ENCODE peak calls at places on chromosome 12, in five cellular contexts. F is HFFc6, J is GM12864, M is transverse colon, U is GM06990. B is an unnamed sample.
A peak's percentile ranks its signal among the peaks of the same experiment; 100 is the strongest.

GRCh38 chr12:111022386-111022785 is 102.0 kb upstream of the MYL2 start:
- DNase-seq in J (no peak), F (no peak), M (no peak), U (no peak), B (no peak)

GRCh38 chr12:123268850-123269249 is 2.8 kb downstream of the CDK2AP1 start:
- DNase-seq in F (no peak), U (no peak), M (no peak), J (no peak), B (no peak)

GRCh38 chr12:22467190-22467589 is 77.2 kb downstream of the C2CD5 start:
- DNase-seq in U (no peak), F (peak; percentile 52), M (no peak), J (no peak), B (no peak)

GRCh38 chr12:46177020-46177419 is 91.8 kb downstream of the SLC38A1 start:
- DNase-seq in J (no peak), U (peak; percentile 33), M (no peak), F (no peak), B (no peak)

GRCh38 chr12:113065126-113066007 is 8.8 kb downstream of the DTX1 start:
- DNase-seq in M (no peak), J (no peak), U (no peak), F (no peak), B (no peak)

GRCh38 chr12:85278598-85279448 is 1.2 kb upstream of the ALX1 start:
- DNase-seq in M (no peak), U (no peak), F (no peak), J (no peak), B (no peak)

GRCh38 chr12:64814432-64814831 is 10.0 kb upstream of the TBC1D30 start:
- DNase-seq in J (no peak), U (no peak), F (no peak), M (no peak), B (no peak)

GRCh38 chr12:34402899-34403705 is 380.8 kb downstream of the ALG10 start:
- DNase-seq in J (no peak), F (no peak), U (no peak), M (peak; percentile 3), B (peak; percentile 82)

GRCh38 chr12:67593041-67593870 is 55.3 kb upstream of the DYRK2 start:
- DNase-seq in J (no peak), M (peak; percentile 88), U (no peak), F (peak; percentile 50), B (no peak)

GRCh38 chr12:45292486-45293195 is 76.7 kb downstream of the ANO6 start:
- DNase-seq in J (no peak), U (no peak), M (peak; percentile 28), F (no peak), B (no peak)

GRCh38 chr12:27907766-27908165 is 64.8 kb downstream of the PTHLH start:
- DNase-seq in J (no peak), F (no peak), M (no peak), U (no peak), B (no peak)

GRCh38 chr12:51819851-51820720 is 28.4 kb downstream of the FIGNL2 start:
- DNase-seq in M (peak; percentile 19), J (no peak), F (no peak), U (no peak), B (no peak)

GRCh38 chr12:88993655-88994054 is 358.6 kb downstream of the DUSP6 start:
- DNase-seq in U (no peak), M (no peak), F (peak; percentile 59), J (peak; percentile 4), B (no peak)

GRCh38 chr12:49643961-49644619 is 20.7 kb downstream of the PRPF40B start:
- DNase-seq in J (no peak), F (no peak), M (no peak), U (no peak), B (no peak)

GRCh38 chr12:106493531-106493930 is 89.3 kb upstream of the RFX4 start:
- DNase-seq in U (no peak), J (no peak), M (no peak), F (no peak), B (no peak)

GRCh38 chr12:61348871-61349270 is 911.3 kb upstream of the USP15 start:
- DNase-seq in F (no peak), J (no peak), U (no peak), M (no peak), B (no peak)

GRCh38 chr12:117850048-117850447 is 118.7 kb downstream of the KSR2 start:
- DNase-seq in J (no peak), F (peak; percentile 38), U (no peak), M (no peak), B (no peak)

GRCh38 chr12:123270380-123271181 is 1.1 kb downstream of the CDK2AP1 start:
- DNase-seq in F (peak; percentile 19), J (no peak), M (peak; percentile 36), U (peak; percentile 46), B (no peak)

GRCh38 chr12:116697305-116698130 is 40.4 kb downstream of the SPRING1 start:
- DNase-seq in U (no peak), J (no peak), F (no peak), M (no peak), B (no peak)

GRCh38 chr12:43480591-43480990 is 71.4 kb downstream of the ADAMTS20 start:
- DNase-seq in F (no peak), J (no peak), M (no peak), U (no peak), B (no peak)

GRCh38 chr12:117192057-117192456 is 1.8 kb upstream of the FBXO21 start:
- DNase-seq in U (no peak), M (no peak), J (no peak), F (no peak), B (no peak)

GRCh38 chr12:42504049-42504448 is 85.5 kb downstream of the PRICKLE1 start:
- DNase-seq in J (no peak), U (no peak), F (no peak), M (no peak), B (no peak)

GRCh38 chr12:29902043-29902442 is 118.3 kb upstream of the TMTC1 start:
- DNase-seq in M (no peak), F (no peak), U (no peak), J (no peak), B (no peak)

GRCh38 chr12:29895966-29896365 is 112.2 kb upstream of the TMTC1 start:
- DNase-seq in J (no peak), M (no peak), F (no peak), U (no peak), B (no peak)

GRCh38 chr12:29907486-29907885 is 123.7 kb upstream of the TMTC1 start:
- DNase-seq in F (no peak), U (no peak), M (no peak), J (no peak), B (no peak)

GRCh38 chr12:29899212-29899931 is 115.6 kb upstream of the TMTC1 start:
- DNase-seq in U (no peak), J (no peak), M (no peak), F (no peak), B (no peak)

DNA sequence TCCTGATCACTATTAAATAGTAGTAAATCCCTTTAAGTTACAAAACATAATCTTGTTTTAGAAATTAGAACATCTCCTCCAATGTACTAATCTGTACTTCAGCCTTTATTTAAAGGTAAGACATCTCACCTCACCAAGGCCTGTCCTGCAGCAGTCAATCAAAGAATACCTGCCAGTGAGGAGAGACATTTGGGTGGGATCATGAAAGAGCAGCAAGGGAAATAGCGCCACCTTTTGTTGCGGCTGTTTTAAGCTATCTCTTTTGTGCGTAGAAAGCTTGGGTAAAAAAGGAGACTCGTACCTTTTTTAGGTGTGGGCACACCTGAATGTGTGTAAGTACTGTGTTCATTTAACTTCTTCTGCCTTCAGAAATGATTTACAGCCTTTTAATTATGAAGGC is 117.8 kb upstream of the TMTC1 start:
- DNase-seq in M (no peak), F (no peak), U (no peak), J (no peak), B (no peak)
- TF ChIP-seq CTCF in M (no peak), F (no peak), U (no peak), J (no peak), B (no peak)

GRCh38 chr12:6613776-6614512 is 6.8 kb upstream of the CHD4 start:
- DNase-seq in U (peak; percentile 50), J (peak; percentile 60), F (peak; percentile 97), M (peak; percentile 90), B (peak; percentile 96)

GRCh38 chr12:6612652-6613014 is 5.5 kb upstream of the CHD4 start:
- DNase-seq in J (no peak), U (no peak), M (no peak), F (peak; percentile 7), B (no peak)

GRCh38 chr12:6615802-6616201 is 8.6 kb upstream of the CHD4 start:
- DNase-seq in M (no peak), U (no peak), F (no peak), J (no peak), B (no peak)

GRCh38 chr12:6613015-6613775 is 6.0 kb upstream of the CHD4 start:
- DNase-seq in F (peak; percentile 72), U (peak; percentile 36), J (peak; percentile 61), M (peak; percentile 86), B (peak; percentile 86)

DNA sequence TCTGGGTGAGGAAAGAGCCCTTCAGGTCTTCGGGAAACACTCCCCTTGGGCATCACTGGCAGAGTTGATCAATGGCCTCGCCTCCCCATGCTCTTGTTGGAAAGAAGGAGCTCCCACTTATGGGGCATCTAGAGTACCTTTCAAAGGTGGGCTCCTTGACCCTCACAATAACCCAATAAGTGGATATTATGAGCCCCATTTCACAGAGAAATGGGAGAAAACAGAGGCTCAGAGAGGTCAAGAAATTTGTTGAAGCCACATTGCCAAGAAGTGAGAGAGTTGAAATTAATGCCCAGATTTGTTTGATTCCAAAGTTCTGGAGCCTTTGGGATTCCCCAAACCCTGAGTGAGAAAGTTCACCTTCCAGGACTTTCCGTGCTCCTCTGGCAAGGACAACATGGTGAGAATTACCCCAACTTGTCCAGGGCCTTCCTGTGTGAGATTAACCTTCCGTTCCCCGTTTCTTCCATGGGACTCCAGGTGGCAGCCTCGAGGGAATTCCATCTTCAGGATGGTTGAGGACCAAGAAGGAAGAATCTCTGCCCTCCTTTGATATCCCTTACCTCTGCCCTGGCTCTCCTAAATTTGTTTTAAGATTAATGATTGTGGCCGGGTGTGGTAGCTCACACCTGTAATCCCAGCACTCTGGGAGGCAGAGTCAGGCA is 7.5 kb upstream of the CHD4 start:
- DNase-seq in U (no peak), J (no peak), M (no peak), F (peak; percentile 10), B (no peak)
- TF ChIP-seq CTCF in U (no peak), J (no peak), M (no peak), F (no peak), B (no peak)

DNA sequence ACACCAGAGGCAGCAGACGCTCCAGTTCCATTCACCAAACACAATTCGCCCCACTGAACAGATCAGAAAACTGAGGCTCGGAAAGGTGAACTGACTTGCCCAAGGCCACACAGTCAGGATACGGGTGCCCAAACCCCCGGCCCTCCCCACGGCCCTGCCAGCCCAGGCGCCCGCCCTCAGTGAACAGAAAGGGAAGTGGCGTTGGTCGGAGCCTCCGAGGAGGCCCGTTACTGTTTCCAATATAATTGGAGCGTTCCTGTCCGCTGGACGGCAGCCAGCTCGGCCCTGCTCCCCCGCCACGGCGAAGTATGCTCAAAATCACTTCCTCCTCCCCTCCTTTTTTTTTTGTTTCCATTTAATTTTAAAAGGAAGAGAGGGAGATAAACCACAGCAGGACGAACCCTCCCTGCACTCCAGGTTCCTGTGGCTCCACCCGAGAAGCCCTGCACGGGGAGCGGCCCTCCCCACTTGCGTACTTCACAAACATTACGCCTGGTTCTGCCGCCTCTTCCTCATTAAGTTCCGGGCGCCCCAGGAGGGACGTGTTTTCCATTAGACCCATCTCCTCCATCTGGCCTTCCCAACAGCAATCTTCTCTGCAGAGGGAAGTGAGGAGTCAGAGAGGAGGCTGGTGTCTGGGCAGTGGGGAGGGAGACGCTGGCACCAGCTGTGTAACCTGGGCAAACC is 61.1 kb downstream of the NCOR2 start:
- DNase-seq in M (peak; percentile 77), F (no peak), U (no peak), J (no peak), B (no peak)
- TF ChIP-seq CTCF in M (no peak), F (no peak), U (no peak), J (no peak), B (no peak)

GRCh38 chr12:132507656-132508055 is 17.7 kb downstream of the FBRSL1 start:
- DNase-seq in M (no peak), U (no peak), F (no peak), J (no peak), B (no peak)
- TF ChIP-seq CTCF in M (no peak), U (peak; percentile 14), F (peak; percentile 42), J (no peak), B (no peak)